ENCODE peak calls at places on chromosomes 13 and 19, in nine cellular contexts. A, E, X, I, L, G, T, V and M are unnamed samples.

GRCh38 chr19:769610-770009 is 18.7 kb downstream of the MISP start:
- DNase-seq in A (no peak), E (no peak), X (no peak), I (no peak), L (no peak), G (no peak), T (no peak), V (no peak), M (no peak)

GRCh38 chr13:26228080-26228479 is 6.0 kb upstream of the RNF6 start:
- DNase-seq in A (no peak), E (no peak), X (no peak), I (no peak), L (no peak), G (no peak), T (no peak), V (no peak), M (no peak)

GRCh38 chr19:35162471-35163326 is 8.2 kb downstream of the FXYD5 start:
- DNase-seq in A (no peak), E (no peak), X (peak; percentile 87), I (no peak), L (peak; percentile 75), G (no peak), T (no peak), V (peak; percentile 49), M (no peak)

GRCh38 chr19:18227781-18228271 is 1.6 kb upstream of the PDE4C start:
- DNase-seq in A (no peak), E (no peak), X (no peak), I (no peak), L (no peak), G (no peak), T (no peak), V (no peak), M (no peak)

GRCh38 chr19:18433735-18434398 is 4.1 kb downstream of the ISYNA1 start:
- DNase-seq in A (no peak), E (no peak), X (no peak), I (peak; percentile 87), L (no peak), G (no peak), T (no peak), V (no peak), M (no peak)

GRCh38 chr13:20460744-20461143 is 64.9 kb downstream of the CRYL1 start:
- DNase-seq in A (no peak), E (no peak), X (no peak), I (no peak), L (no peak), G (no peak), T (no peak), V (no peak), M (no peak)

GRCh38 chr19:57348136-57348535 is 2.9 kb upstream of the ZNF304 start:
- DNase-seq in A (no peak), E (no peak), X (no peak), I (no peak), L (no peak), G (no peak), T (no peak), V (peak; percentile 83), M (no peak)

GRCh38 chr19:34639491-34640085 is 37.4 kb downstream of the SCGB2B2 start:
- DNase-seq in A (peak; percentile 60), E (no peak), X (peak; percentile 57), I (peak; percentile 80), L (no peak), G (peak; percentile 66), T (no peak), V (peak; percentile 76), M (no peak)

GRCh38 chr19:48646192-48646911 is 365 bp upstream of the CA11 start:
- DNase-seq in A (peak; percentile 91), E (no peak), X (peak; percentile 81), I (peak; percentile 98), L (peak; percentile 84), G (peak; percentile 93), T (peak; percentile 94), V (peak; percentile 87), M (peak; percentile 82)

DNA sequence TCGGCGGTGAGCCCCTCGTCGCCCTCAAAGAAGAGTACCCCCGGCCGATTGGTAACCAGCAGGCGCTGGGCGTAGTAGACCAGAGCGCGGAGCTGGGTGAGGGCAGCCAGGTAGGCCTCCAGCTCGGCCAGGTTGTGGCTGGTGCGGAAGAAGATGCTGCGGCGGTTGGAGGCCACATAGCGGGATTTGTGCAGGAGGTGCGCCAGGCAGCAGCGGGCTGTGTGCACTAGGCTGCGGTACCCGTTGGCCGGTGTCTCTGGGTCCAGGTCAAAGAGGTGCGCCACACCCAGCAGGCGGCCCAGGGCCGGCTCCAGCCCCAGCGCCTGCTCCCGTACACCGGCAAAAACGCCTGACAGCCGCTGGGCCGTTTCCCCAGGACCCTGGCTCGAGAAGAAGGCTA is 16.8 kb downstream of the LIPE start:
- DNase-seq in A (no peak), E (no peak), X (no peak), I (no peak), L (no peak), G (no peak), T (no peak), V (no peak), M (no peak)
- H3K4me1 ChIP-seq in A (no peaks in the 10 kb centered on the region), E (no peaks in the 10 kb centered on the region), X (peaks cover 3% of the 10 kb centered on the region), I (no peaks in the 10 kb centered on the region), L (no peaks in the 10 kb centered on the region), G (no peaks in the 10 kb centered on the region), T (no peaks in the 10 kb centered on the region), V (no peaks in the 10 kb centered on the region), M (no peaks in the 10 kb centered on the region)

DNA sequence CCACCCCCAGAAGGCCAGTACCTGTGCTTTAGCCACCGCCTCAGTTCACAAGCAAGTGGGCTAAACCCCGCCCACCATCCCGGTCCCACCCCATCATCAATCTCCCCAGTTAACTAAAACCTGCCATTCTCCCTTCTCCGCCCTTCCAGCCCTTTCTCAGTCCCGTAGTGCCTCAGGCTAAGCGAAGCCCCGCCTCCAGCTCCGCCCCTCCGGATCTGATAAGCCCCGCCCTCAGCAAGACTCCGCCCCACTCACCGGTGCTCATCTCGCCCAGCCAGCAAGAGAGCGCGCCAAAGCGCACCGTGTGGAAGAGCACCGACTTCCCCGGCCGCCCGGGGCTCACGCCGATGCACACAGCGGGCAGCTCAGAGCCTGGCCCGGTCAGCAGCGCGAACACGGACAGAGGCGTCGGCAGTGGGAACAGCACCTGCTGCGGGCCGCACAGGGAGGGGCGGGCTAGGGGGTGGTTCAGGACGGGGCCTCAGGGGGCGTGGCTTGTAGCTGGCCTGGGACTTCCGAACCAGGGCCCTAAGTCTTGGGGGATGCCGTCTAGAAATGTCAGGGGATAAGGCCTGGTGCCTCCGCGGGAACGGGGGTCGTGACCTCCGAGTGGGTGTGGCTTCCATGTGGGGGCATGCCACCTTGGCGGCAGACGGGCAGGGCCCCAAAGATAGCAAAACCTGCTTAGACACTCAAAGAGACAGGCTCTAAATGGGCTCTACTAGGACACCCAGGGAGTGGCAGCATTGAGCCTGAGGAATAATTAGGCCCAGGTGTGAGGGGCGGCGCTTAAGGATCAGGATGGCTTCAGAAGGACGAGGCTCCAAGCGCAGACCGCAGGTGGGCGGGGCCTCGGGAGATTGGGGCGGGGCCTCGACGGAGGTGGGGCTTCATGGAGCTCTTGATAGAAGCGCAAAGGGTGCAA is 21.4 kb downstream of the MAP4K1 start:
- DNase-seq in A (peak; percentile 72), E (no peak), X (peak; percentile 14), I (peak; percentile 99), L (no peak), G (no peak), T (no peak), V (peak; percentile 32), M (no peak)
- H3K27me3 ChIP-seq in A (peaks cover 41% of the 10 kb centered on the region), E (no peaks in the 10 kb centered on the region), X (no peaks in the 10 kb centered on the region), I (no peaks in the 10 kb centered on the region), L (no peaks in the 10 kb centered on the region), G (no peaks in the 10 kb centered on the region), T (peaks cover 38% of the 10 kb centered on the region), V (no peaks in the 10 kb centered on the region), M (no peaks in the 10 kb centered on the region)

DNA sequence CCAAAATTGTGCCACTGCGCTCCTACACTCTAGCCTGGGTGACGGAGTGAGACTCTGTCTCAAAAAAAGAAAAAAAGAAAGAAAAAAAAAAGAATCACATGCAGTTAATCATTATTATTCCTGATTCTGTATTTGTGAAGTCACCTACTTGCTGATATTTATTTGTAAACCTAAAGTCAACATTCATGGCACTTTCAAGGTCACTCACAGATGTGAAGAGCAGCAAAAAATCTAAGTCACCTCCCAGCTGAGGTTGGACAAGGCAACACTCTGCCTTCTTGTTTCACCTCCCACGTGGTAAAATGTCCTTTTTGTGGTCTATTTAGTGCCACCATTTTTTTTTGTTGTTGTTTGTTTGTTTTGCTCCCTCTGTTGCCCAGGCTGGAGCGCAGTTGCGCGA is 26.5 kb downstream of the WDR88 start:
- DNase-seq in A (no peak), E (no peak), X (no peak), I (peak; percentile 6), L (no peak), G (no peak), T (no peak), V (no peak), M (no peak)
- H3K4me1 ChIP-seq in A (no peaks in the 10 kb centered on the region), E (no peaks in the 10 kb centered on the region), X (no peaks in the 10 kb centered on the region), I (no peaks in the 10 kb centered on the region), L (no peaks in the 10 kb centered on the region), G (peaks cover 33% of the 10 kb centered on the region), T (no peaks in the 10 kb centered on the region), V (no peaks in the 10 kb centered on the region), M (no peaks in the 10 kb centered on the region)

DNA sequence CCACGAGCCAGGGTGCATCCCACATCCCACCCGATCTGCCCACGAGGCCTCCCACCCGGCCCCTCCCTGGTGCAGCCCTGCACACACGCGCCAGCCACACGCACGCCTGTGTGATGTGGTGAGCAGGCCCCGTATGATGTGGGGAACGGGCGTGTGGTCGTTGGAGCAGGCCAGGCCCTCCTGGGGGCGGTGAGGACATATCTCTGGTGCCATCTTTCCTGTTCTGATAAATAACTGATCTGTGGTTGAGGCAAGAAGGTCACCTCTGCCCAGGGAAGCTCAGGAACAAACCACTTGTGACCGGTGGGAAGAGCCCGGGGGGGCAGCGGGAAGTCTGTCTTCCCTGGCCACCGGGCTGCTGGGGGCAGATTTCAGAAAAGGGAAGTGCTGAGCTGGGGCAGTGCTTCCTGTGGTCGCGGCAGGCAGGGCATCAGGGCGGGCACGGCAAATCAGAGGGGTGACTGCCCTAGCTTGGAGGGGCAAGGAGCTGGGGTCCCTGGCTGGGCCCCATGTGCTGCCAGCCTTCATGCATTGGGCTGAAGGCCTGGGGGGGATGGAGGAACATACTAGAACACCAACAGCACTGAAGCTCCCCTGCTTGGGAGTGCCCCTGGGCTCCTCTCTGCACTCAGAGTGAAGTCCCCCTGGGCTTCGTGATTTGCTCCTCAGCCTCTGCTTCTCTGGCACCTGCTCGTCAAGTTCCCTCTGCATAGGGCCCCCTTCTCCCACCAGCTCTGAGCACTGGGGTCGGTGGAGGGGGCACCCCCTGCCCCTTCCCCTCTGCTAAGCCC is 35.2 kb upstream of the SLC7A10 start:
- DNase-seq in A (no peak), E (no peak), X (no peak), I (no peak), L (no peak), G (no peak), T (no peak), V (no peak), M (no peak)
- H3K27me3 ChIP-seq in A (no peaks in the 10 kb centered on the region), E (no peaks in the 10 kb centered on the region), X (no peaks in the 10 kb centered on the region), I (no peaks in the 10 kb centered on the region), L (no peaks in the 10 kb centered on the region), G (no peaks in the 10 kb centered on the region), T (peaks cover 16% of the 10 kb centered on the region), V (peaks cover 2% of the 10 kb centered on the region), M (no peaks in the 10 kb centered on the region)